ENCODE peak calls at places on chromosomes 7 and 10, in four cellular contexts. B is endothelial cell of umbilical vein, S is GM12878, C is A549. K is an unnamed sample.

GRCh38 chr7:39130740-39131538 is 153.2 kb downstream of the POU6F2 start:
- DNase-seq in C (no peak), B (no peak), S (no peak), K (no peak)

GRCh38 chr10:30555465-30555864 is 74.1 kb downstream of the LYZL2 start:
- DNase-seq in S (no peak), C (no peak), B (no peak), K (no peak)

GRCh38 chr7:116733924-116734591 is 62.1 kb downstream of the MET start:
- DNase-seq in S (no peak), C (no peak), B (no peak), K (no peak)

GRCh38 chr7:47576031-47576908 is 5.6 kb downstream of the TNS3 start:
- DNase-seq in S (no peak), C (peak), B (no peak), K (peak)

GRCh38 chr7:29642494-29643155 is 79.0 kb downstream of the PRR15 start:
- DNase-seq in B (no peak), C (no peak), S (no peak), K (no peak)

GRCh38 chr7:123355576-123356195 is 155.9 kb upstream of the SLC13A1 start:
- DNase-seq in C (no peak), S (no peak), B (no peak), K (peak)

GRCh38 chr7:136923111-136923510 is 54.7 kb downstream of the CHRM2 start:
- DNase-seq in B (no peak), S (no peak), C (no peak), K (no peak)

GRCh38 chr7:43385856-43386255 is 197.1 kb upstream of the STK17A start:
- DNase-seq in B (no peak), S (no peak), C (no peak), K (peak)

GRCh38 chr10:133335238-133336122 is 1.2 kb downstream of the CALY start:
- DNase-seq in S (no peak), C (peak), B (no peak), K (no peak)

GRCh38 chr10:125226823-125227222 is 66.5 kb upstream of the CTBP2 start:
- DNase-seq in B (no peak), S (no peak), C (no peak), K (no peak)

GRCh38 chr10:7610651-7611389 is 55.9 kb downstream of the ITIH5 start:
- DNase-seq in C (no peak), S (no peak), B (no peak), K (no peak)

GRCh38 chr10:104589871-104590270 is 51.2 kb upstream of the SORCS3 start:
- DNase-seq in C (peak), S (no peak), B (no peak), K (no peak)

GRCh38 chr7:12638851-12639467 is 48.5 kb upstream of the ARL4A start:
- DNase-seq in B (peak), C (peak), S (no peak), K (peak)

GRCh38 chr7:94655884-94656657 is at the start of gene SGCE:
- DNase-seq in C (peak), B (peak), S (peak), K (peak)

GRCh38 chr7:157493776-157494175 is 157.0 kb downstream of the DNAJB6 start:
- DNase-seq in C (no peak), S (no peak), B (no peak), K (no peak)

GRCh38 chr10:133420028-133420427 is 4.4 kb downstream of the SPRN start:
- DNase-seq in S (no peak), B (no peak), C (no peak), K (no peak)

GRCh38 chr7:74026406-74027123 is 1.4 kb upstream of the ELN start:
- DNase-seq in B (peak), C (peak), S (no peak), K (peak)

GRCh38 chr10:129940617-129941198 is 23.4 kb downstream of the EBF3 start:
- DNase-seq in C (no peak), B (no peak), S (no peak), K (no peak)

GRCh38 chr7:27652518-27652917 is 10.2 kb downstream of the HIBADH start:
- DNase-seq in C (no peak), B (no peak), S (no peak), K (peak)

GRCh38 chr7:31814187-31814586 is 127.2 kb downstream of the PPP1R17 start:
- DNase-seq in C (peak), B (peak), S (no peak), K (peak)

GRCh38 chr7:108805808-108806397 is 236.2 kb downstream of the DNAJB9 start:
- DNase-seq in B (peak), C (peak), S (no peak), K (peak)

GRCh38 chr10:11440250-11441150 is 170.9 kb downstream of the USP6NL start:
- DNase-seq in B (no peak), S (peak), C (no peak), K (no peak)

GRCh38 chr7:75945297-75946168 is 30.6 kb downstream of the POR start:
- DNase-seq in S (no peak), B (no peak), C (no peak), K (peak)

GRCh38 chr10:91635401-91636400 is 2.8 kb upstream of the PPP1R3C start:
- DNase-seq in C (peak), S (no peak), B (peak), K (peak)

GRCh38 chr7:149125189-149125863 is 798 bp downstream of the ZNF425 start:
- DNase-seq in C (no peak), B (no peak), S (no peak), K (no peak)

GRCh38 chr10:106973301-106973700 is 191.2 kb downstream of the SORCS1 start:
- DNase-seq in C (no peak), S (no peak), B (no peak), K (no peak)

GRCh38 chr10:58642283-58642682 is 129.6 kb downstream of the BICC1 start:
- DNase-seq in B (no peak), S (no peak), C (no peak), K (no peak)

GRCh38 chr10:124291009-124291671 is 127.6 kb downstream of the OAT start:
- DNase-seq in C (no peak), B (no peak), S (no peak), K (peak)

GRCh38 chr7:24337180-24337579 is 53.2 kb downstream of the NPY start:
- DNase-seq in S (no peak), C (no peak), B (no peak), K (no peak)

GRCh38 chr7:29285861-29286260 is 91.3 kb downstream of the CHN2 start:
- DNase-seq in S (no peak), C (no peak), B (no peak), K (no peak)

GRCh38 chr7:111682576-111683372 is 120.5 kb upstream of the IMMP2L start:
- DNase-seq in S (no peak), C (no peak), B (no peak), K (no peak)

GRCh38 chr7:130904031-130904757 is 170.2 kb upstream of the KLF14 start:
- DNase-seq in B (peak), C (peak), S (no peak), K (no peak)

GRCh38 chr7:55595511-55595910 is 23.2 kb upstream of the VOPP1 start:
- DNase-seq in B (no peak), C (no peak), S (no peak), K (no peak)

GRCh38 chr10:117568226-117568625 is 25.7 kb downstream of the EMX2 start:
- DNase-seq in C (no peak), B (no peak), S (no peak), K (no peak)

GRCh38 chr10:98262571-98262970 is 5.4 kb downstream of the LOXL4 start:
- DNase-seq in B (peak), C (no peak), S (no peak), K (peak)

GRCh38 chr7:55527314-55527713 is 45.0 kb downstream of the VOPP1 start:
- DNase-seq in S (no peak), C (no peak), B (no peak), K (no peak)

GRCh38 chr7:108000875-108001758 is 1.8 kb downstream of the LAMB1 start:
- DNase-seq in B (peak), S (no peak), C (peak), K (no peak)

GRCh38 chr10:14880201-14880600 is 1.5 kb downstream of the SUV39H2 start:
- DNase-seq in S (no peak), C (no peak), B (peak), K (peak)

GRCh38 chr7:27689045-27689877 is 26.6 kb upstream of the HIBADH start:
- DNase-seq in B (peak), S (no peak), C (no peak), K (peak)

GRCh38 chr10:97184971-97185325 is 811 bp downstream of the SLIT1 start:
- DNase-seq in S (no peak), C (no peak), B (no peak), K (no peak)

GRCh38 chr10:97186911-97187310 is 1.2 kb upstream of the SLIT1 start:
- DNase-seq in B (no peak), S (no peak), C (no peak), K (no peak)

GRCh38 chr10:97185326-97186058 is at the start of gene SLIT1:
- DNase-seq in C (no peak), B (no peak), S (no peak), K (no peak)

GRCh38 chr10:97190452-97190851 is 4.7 kb upstream of the SLIT1 start:
- DNase-seq in B (no peak), C (no peak), S (no peak), K (no peak)

DNA sequence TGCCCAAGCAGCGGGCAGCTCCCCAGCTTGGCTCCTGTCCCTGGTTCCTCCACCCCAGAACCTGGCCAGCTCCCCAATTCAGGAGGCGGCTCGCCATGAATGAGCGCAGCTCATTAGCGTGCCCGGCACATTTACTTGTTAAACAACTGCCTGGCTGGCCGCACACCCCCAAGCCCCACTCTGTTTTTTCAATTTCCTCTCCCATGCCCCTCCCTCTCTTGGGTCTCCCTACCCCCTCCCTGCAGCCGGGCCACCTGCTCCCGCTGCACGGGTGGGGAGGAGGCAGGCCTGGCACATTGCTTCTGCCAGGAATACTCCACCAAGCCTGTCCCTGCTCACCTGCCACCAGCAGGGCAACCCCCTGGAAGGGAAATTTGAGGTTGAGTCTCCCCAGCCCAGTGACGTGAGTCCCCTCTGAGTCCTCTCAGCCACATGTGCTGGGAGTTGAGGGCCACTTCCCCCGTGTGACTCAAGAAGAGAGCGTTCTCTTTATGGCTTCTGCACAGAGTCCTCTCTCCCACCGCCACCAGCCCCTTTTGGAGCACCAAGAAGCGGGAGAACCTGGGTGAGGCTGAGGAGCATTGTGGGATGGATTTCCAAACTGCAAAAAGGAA is 2.6 kb upstream of the SLIT1 start:
- DNase-seq in C (no peak), S (no peak), B (no peak), K (no peak)
- TF ChIP-seq MYC in C (no peak), S (no peak), B (no peak), K (peak)

GRCh38 chr7:91263359-91264082 is 712 bp upstream of the FZD1 start:
- DNase-seq in S (no peak), C (peak), B (no peak), K (peak)

GRCh38 chr7:91264924-91265681 is 870 bp downstream of the FZD1 start:
- DNase-seq in C (no peak), B (peak), S (no peak), K (peak)

GRCh38 chr7:91265693-91266066 is 1.4 kb downstream of the FZD1 start:
- DNase-seq in S (no peak), B (peak), C (no peak), K (no peak)

GRCh38 chr7:91266067-91266930 is 2.1 kb downstream of the FZD1 start:
- DNase-seq in B (no peak), C (no peak), S (no peak), K (no peak)

GRCh38 chr7:91264083-91264923 is at the start of gene FZD1:
- DNase-seq in S (peak), B (peak), C (peak), K (peak)
- TF ChIP-seq POLR2A in S (peak), B (no peak), C (peak), K (no peak)

GRCh38 chr10:99535764-99536399 is 3.1 kb downstream of the NKX2-3 start:
- DNase-seq in S (no peak), B (no peak), C (no peak), K (no peak)

GRCh38 chr10:99538287-99538917 is 5.7 kb downstream of the NKX2-3 start:
- DNase-seq in S (no peak), C (no peak), B (no peak), K (no peak)

GRCh38 chr10:99534939-99535763 is 2.4 kb downstream of the NKX2-3 start:
- DNase-seq in S (no peak), B (no peak), C (no peak), K (peak)

GRCh38 chr10:99537381-99538286 is 4.9 kb downstream of the NKX2-3 start:
- DNase-seq in C (no peak), B (no peak), S (no peak), K (peak)

GRCh38 chr10:99536400-99537254 is 3.9 kb downstream of the NKX2-3 start:
- DNase-seq in S (no peak), C (no peak), B (no peak), K (peak)
- TF ChIP-seq CTCF in S (no peak), C (no peak), B (peak), K (peak)

GRCh38 chr7:66362136-66362535 is 157.0 kb downstream of the TPST1 start:
- DNase-seq in B (no peak), S (no peak), C (no peak), K (no peak)

GRCh38 chr7:66371096-66371824 is 166.1 kb downstream of the TPST1 start:
- DNase-seq in C (no peak), S (no peak), B (no peak), K (no peak)

GRCh38 chr7:66363655-66364054 is 158.5 kb downstream of the TPST1 start:
- DNase-seq in S (no peak), B (no peak), C (no peak), K (no peak)

GRCh38 chr7:66366701-66367100 is 161.6 kb downstream of the TPST1 start:
- DNase-seq in B (no peak), C (no peak), S (no peak), K (no peak)
- TF ChIP-seq MYC in B (no peak), C (no peak), S (no peak), K (no peak)